ENCODE peak calls at places on chromosomes 2 and 18, in seven cellular contexts. E is lower lobe of right lung, C is GM13976, V is KBM-7, N is hepatocyte, S is HEK293T, Y is RPMI8226. A is an unnamed sample.

GRCh38 chr2:59025157-59025757 is 784.1 kb upstream of the FANCL start:
- DNase-seq in E (peak), C (peak), V (peak), N (peak), S (peak), Y (peak), A (peak)

GRCh38 chr2:180124273-180124881 is 117.3 kb upstream of the CWC22 start:
- DNase-seq in E (no peak), C (peak), V (peak), N (peak), S (peak), Y (peak), A (no peak)

GRCh38 chr2:126496493-126496892 is 159.5 kb upstream of the GYPC start:
- DNase-seq in E (no peak), C (peak), V (no peak), N (no peak), S (no peak), Y (no peak), A (no peak)

GRCh38 chr2:234970467-234970866 is 18.6 kb downstream of the SH3BP4 start:
- DNase-seq in E (no peak), C (no peak), V (no peak), N (no peak), S (no peak), Y (no peak), A (no peak)

GRCh38 chr2:233079953-233080835 is 20.1 kb downstream of the INPP5D start:
- DNase-seq in E (no peak), C (no peak), V (no peak), N (no peak), S (no peak), Y (no peak), A (no peak)

GRCh38 chr2:74001781-74002514 is 17.2 kb downstream of the TET3 start:
- DNase-seq in E (no peak), C (no peak), V (no peak), N (no peak), S (no peak), Y (no peak), A (no peak)

GRCh38 chr18:3330622-3331021 is 68.7 kb downstream of the MYL12B start:
- DNase-seq in E (no peak), C (no peak), V (no peak), N (peak), S (no peak), Y (no peak), A (no peak)

GRCh38 chr2:156338578-156338977 is 6.1 kb upstream of the NR4A2 start:
- DNase-seq in E (no peak), C (no peak), V (no peak), N (no peak), S (no peak), Y (no peak), A (no peak)

GRCh38 chr2:205053827-205054410 is 508.6 kb downstream of the PARD3B start:
- DNase-seq in E (no peak), C (no peak), V (no peak), N (peak), S (no peak), Y (no peak), A (no peak)

GRCh38 chr18:78323453-78324230 is 656.0 kb upstream of the SALL3 start:
- DNase-seq in E (no peak), C (no peak), V (no peak), N (no peak), S (no peak), Y (no peak), A (no peak)

GRCh38 chr18:24659837-24660720 is 199.6 kb downstream of the HRH4 start:
- DNase-seq in E (peak), C (no peak), V (peak), N (no peak), S (no peak), Y (peak), A (no peak)

GRCh38 chr2:134431837-134432437 is 178.1 kb downstream of the MGAT5 start:
- DNase-seq in E (no peak), C (no peak), V (no peak), N (no peak), S (no peak), Y (no peak), A (no peak)

GRCh38 chr2:162475661-162476060 is 131.7 kb downstream of the GCA start:
- DNase-seq in E (no peak), C (no peak), V (no peak), N (peak), S (no peak), Y (no peak), A (no peak)

GRCh38 chr2:109118321-109118720 is 10.7 kb upstream of the SH3RF3 start:
- DNase-seq in E (no peak), C (no peak), V (no peak), N (no peak), S (no peak), Y (no peak), A (no peak)

GRCh38 chr18:7062844-7063243 is 54.8 kb downstream of the LAMA1 start:
- DNase-seq in E (no peak), C (no peak), V (no peak), N (peak), S (no peak), Y (no peak), A (no peak)

GRCh38 chr18:13291745-13292447 is 73.3 kb downstream of the LDLRAD4 start:
- DNase-seq in E (no peak), C (no peak), V (no peak), N (no peak), S (no peak), Y (no peak), A (no peak)

GRCh38 chr2:150230004-150230403 is 257.5 kb downstream of the RND3 start:
- DNase-seq in E (no peak), C (no peak), V (no peak), N (no peak), S (no peak), Y (no peak), A (no peak)

GRCh38 chr2:202203348-202203747 is 35.0 kb downstream of the SUMO1 start:
- DNase-seq in E (no peak), C (no peak), V (no peak), N (no peak), S (no peak), Y (no peak), A (no peak)

GRCh38 chr18:45626330-45627203 is 11.3 kb downstream of the SLC14A2 start:
- DNase-seq in E (no peak), C (no peak), V (no peak), N (peak), S (no peak), Y (no peak), A (peak)

GRCh38 chr2:226114436-226114835 is 685.2 kb downstream of the IRS1 start:
- DNase-seq in E (no peak), C (no peak), V (no peak), N (peak), S (no peak), Y (no peak), A (no peak)

GRCh38 chr2:239216614-239217273 is 184.1 kb downstream of the HDAC4 start:
- DNase-seq in E (no peak), C (peak), V (no peak), N (no peak), S (no peak), Y (no peak), A (no peak)

GRCh38 chr18:45654677-45655076 is 39.4 kb downstream of the SLC14A2 start:
- DNase-seq in E (no peak), C (no peak), V (no peak), N (no peak), S (no peak), Y (no peak), A (no peak)

GRCh38 chr2:141824790-141825189 is 306.0 kb downstream of the LRP1B start:
- DNase-seq in E (no peak), C (no peak), V (no peak), N (no peak), S (no peak), Y (no peak), A (no peak)

GRCh38 chr18:62844850-62845643 is 129.7 kb downstream of the PHLPP1 start:
- DNase-seq in E (no peak), C (no peak), V (no peak), N (no peak), S (no peak), Y (no peak), A (no peak)

GRCh38 chr2:152635635-152636298 is 81.5 kb downstream of the PRPF40A start:
- DNase-seq in E (peak), C (peak), V (peak), N (peak), S (peak), Y (peak), A (peak)

GRCh38 chr18:55858661-55859111 is 270.7 kb upstream of the TCF4 start:
- DNase-seq in E (no peak), C (no peak), V (no peak), N (no peak), S (no peak), Y (no peak), A (no peak)

GRCh38 chr2:217436386-217436785 is 566.4 kb downstream of the TNS1 start:
- DNase-seq in E (peak), C (no peak), V (no peak), N (no peak), S (no peak), Y (no peak), A (no peak)

GRCh38 chr2:201471732-201472395 is 20.3 kb downstream of the STRADB start:
- DNase-seq in E (no peak), C (no peak), V (no peak), N (no peak), S (no peak), Y (no peak), A (no peak)

GRCh38 chr2:98086491-98087446 is at the start of gene VWA3B:
- DNase-seq in E (peak), C (peak), V (no peak), N (peak), S (peak), Y (no peak), A (peak)

GRCh38 chr2:37250869-37251740 is 19.6 kb downstream of the NDUFAF7 start:
- DNase-seq in E (no peak), C (no peak), V (no peak), N (no peak), S (no peak), Y (no peak), A (no peak)

GRCh38 chr2:38264649-38265322 is 112.3 kb downstream of the ATL2 start:
- DNase-seq in E (no peak), C (no peak), V (peak), N (no peak), S (no peak), Y (no peak), A (no peak)

GRCh38 chr2:241563571-241563980 is 5.0 kb downstream of the BOK start:
- DNase-seq in E (peak), C (no peak), V (no peak), N (no peak), S (no peak), Y (no peak), A (no peak)

GRCh38 chr2:190052307-190052706 is 10.2 kb downstream of the MSTN start:
- DNase-seq in E (no peak), C (no peak), V (no peak), N (no peak), S (no peak), Y (no peak), A (no peak)

GRCh38 chr2:236949089-236949935 is 136.4 kb upstream of the COPS8 start:
- DNase-seq in E (no peak), C (no peak), V (no peak), N (no peak), S (no peak), Y (no peak), A (no peak)

GRCh38 chr2:232330068-232330999 is 48.2 kb upstream of the ALPP start:
- DNase-seq in E (peak), C (no peak), V (no peak), N (no peak), S (no peak), Y (no peak), A (peak)

GRCh38 chr2:41878726-41879366 is 169.0 kb upstream of the PKDCC start:
- DNase-seq in E (no peak), C (no peak), V (no peak), N (no peak), S (no peak), Y (no peak), A (no peak)

GRCh38 chr2:67633212-67633856 is 236.2 kb downstream of the ETAA1 start:
- DNase-seq in E (no peak), C (no peak), V (no peak), N (no peak), S (no peak), Y (no peak), A (no peak)

GRCh38 chr18:49444599-49444998 is 15.8 kb downstream of the DYM start:
- DNase-seq in E (no peak), C (no peak), V (no peak), N (no peak), S (no peak), Y (no peak), A (no peak)

GRCh38 chr18:11689031-11689971 is at the start of gene GNAL:
- DNase-seq in E (peak), C (peak), V (peak), N (peak), S (peak), Y (peak), A (peak)